ENCODE peak calls at places on chromosome 19, in ten cellular contexts. J, T, N, H, A, C, Q, M, K and E are unnamed samples.

GRCh38 chr19:10554760-10555612 is 10.8 kb downstream of the KRI1 start:
- DNase-seq in J (no peak), T (no peak), N (peak), H (no peak), A (no peak), C (no peak), Q (no peak), M (no peak), K (no peak), E (no peak)

GRCh38 chr19:23509686-23510450 is 114.6 kb upstream of the ZNF91 start:
- DNase-seq in J (no peak), T (no peak), N (peak), H (no peak), A (no peak), C (no peak), Q (no peak), M (no peak), K (no peak), E (peak)

GRCh38 chr19:17097593-17098126 is 22.1 kb downstream of the MYO9B start:
- DNase-seq in J (no peak), T (no peak), N (no peak), H (no peak), A (peak), C (peak), Q (no peak), M (no peak), K (no peak), E (peak)

GRCh38 chr19:6017576-6017975 is 39.6 kb upstream of the RANBP3 start:
- DNase-seq in J (no peak), T (no peak), N (no peak), H (no peak), A (no peak), C (no peak), Q (no peak), M (no peak), K (no peak), E (no peak)

GRCh38 chr19:40466219-40467006 is at the start of gene SPTBN4:
- DNase-seq in J (no peak), T (peak), N (no peak), H (no peak), A (no peak), C (no peak), Q (no peak), M (peak), K (peak), E (no peak)

GRCh38 chr19:16325161-16325527 is 518 bp downstream of the KLF2 start:
- DNase-seq in J (peak), T (peak), N (no peak), H (no peak), A (no peak), C (no peak), Q (no peak), M (peak), K (peak), E (no peak)

GRCh38 chr19:47323872-47324271 is 8.1 kb upstream of the C5AR2 start:
- DNase-seq in J (no peak), T (no peak), N (no peak), H (no peak), A (no peak), C (no peak), Q (no peak), M (no peak), K (no peak), E (no peak)

GRCh38 chr19:4456566-4456842 is 1.1 kb downstream of the UBXN6 start:
- DNase-seq in J (no peak), T (peak), N (peak), H (no peak), A (peak), C (peak), Q (no peak), M (no peak), K (peak), E (peak)

GRCh38 chr19:42275103-42275502 is 6.1 kb downstream of the CIC start:
- DNase-seq in J (no peak), T (no peak), N (no peak), H (no peak), A (no peak), C (no peak), Q (no peak), M (no peak), K (no peak), E (no peak)

GRCh38 chr19:38657633-38658222 is 10.3 kb downstream of the ACTN4 start:
- DNase-seq in J (no peak), T (no peak), N (peak), H (no peak), A (peak), C (peak), Q (no peak), M (no peak), K (no peak), E (peak)

GRCh38 chr19:41323023-41323422 is 13.1 kb downstream of the CCDC97 start:
- DNase-seq in J (peak), T (peak), N (no peak), H (no peak), A (peak), C (peak), Q (peak), M (no peak), K (peak), E (no peak)

GRCh38 chr19:39539165-39539518 is 819 bp downstream of the EID2 start:
- DNase-seq in J (no peak), T (peak), N (peak), H (no peak), A (peak), C (peak), Q (no peak), M (no peak), K (no peak), E (no peak)

GRCh38 chr19:5340637-5341447 is at the start of gene PTPRS:
- DNase-seq in J (peak), T (peak), N (peak), H (peak), A (peak), C (peak), Q (peak), M (peak), K (peak), E (peak)

GRCh38 chr19:4371898-4372629 is 28.3 kb downstream of the SH3GL1 start:
- DNase-seq in J (no peak), T (no peak), N (no peak), H (no peak), A (no peak), C (no peak), Q (no peak), M (no peak), K (no peak), E (no peak)

GRCh38 chr19:16887353-16888265 is 1.2 kb upstream of the F2RL3 start:
- DNase-seq in J (no peak), T (no peak), N (no peak), H (no peak), A (no peak), C (no peak), Q (no peak), M (no peak), K (no peak), E (no peak)

GRCh38 chr19:28541029-28541428 is 671.9 kb downstream of the UQCRFS1 start:
- DNase-seq in J (no peak), T (no peak), N (no peak), H (no peak), A (no peak), C (no peak), Q (no peak), M (no peak), K (no peak), E (no peak)

GRCh38 chr19:50906217-50906616 is 5.0 kb downstream of the KLK4 start:
- DNase-seq in J (no peak), T (no peak), N (no peak), H (no peak), A (no peak), C (peak), Q (no peak), M (peak), K (peak), E (peak)

GRCh38 chr19:32830231-32831014 is 39.1 kb downstream of the SLC7A9 start:
- DNase-seq in J (no peak), T (no peak), N (no peak), H (no peak), A (peak), C (peak), Q (peak), M (no peak), K (no peak), E (peak)

GRCh38 chr19:4120531-4120930 is 3.4 kb downstream of the MAP2K2 start:
- DNase-seq in J (no peak), T (no peak), N (no peak), H (no peak), A (peak), C (peak), Q (no peak), M (no peak), K (no peak), E (no peak)

GRCh38 chr19:45828523-45828922 is 13.4 kb upstream of the RSPH6A start:
- DNase-seq in J (no peak), T (no peak), N (no peak), H (no peak), A (no peak), C (no peak), Q (no peak), M (no peak), K (no peak), E (no peak)

GRCh38 chr19:12293771-12294307 is 844 bp downstream of the ZNF44 start:
- DNase-seq in J (peak), T (peak), N (peak), H (peak), A (peak), C (peak), Q (no peak), M (peak), K (peak), E (peak)

GRCh38 chr19:46297700-46298476 is 1.0 kb downstream of the HIF3A start:
- DNase-seq in J (peak), T (peak), N (no peak), H (peak), A (peak), C (peak), Q (no peak), M (no peak), K (no peak), E (no peak)

GRCh38 chr19:36032251-36033104 is at the start of gene CLIP3:
- DNase-seq in J (peak), T (peak), N (no peak), H (no peak), A (peak), C (peak), Q (peak), M (peak), K (peak), E (no peak)

GRCh38 chr19:15790096-15790495 is 2.6 kb downstream of the OR10H5 start:
- DNase-seq in J (no peak), T (no peak), N (no peak), H (no peak), A (no peak), C (no peak), Q (no peak), M (no peak), K (no peak), E (no peak)

GRCh38 chr19:16259385-16260159 is 61.9 kb downstream of the AP1M1 start:
- DNase-seq in J (no peak), T (no peak), N (no peak), H (no peak), A (no peak), C (no peak), Q (no peak), M (no peak), K (no peak), E (no peak)

GRCh38 chr19:33175886-33176669 is 18.1 kb upstream of the LRP3 start:
- DNase-seq in J (no peak), T (no peak), N (no peak), H (peak), A (no peak), C (peak), Q (no peak), M (no peak), K (no peak), E (no peak)

GRCh38 chr19:55687281-55688172 is 12.5 kb downstream of the EPN1 start:
- DNase-seq in J (peak), T (no peak), N (no peak), H (no peak), A (no peak), C (no peak), Q (no peak), M (no peak), K (no peak), E (no peak)

GRCh38 chr19:49677232-49677881 is at the start of gene PRMT1:
- DNase-seq in J (no peak), T (no peak), N (peak), H (no peak), A (no peak), C (no peak), Q (no peak), M (peak), K (peak), E (no peak)

GRCh38 chr19:55340144-55340783 is 588 bp downstream of the KMT5C start:
- DNase-seq in J (no peak), T (no peak), N (no peak), H (no peak), A (no peak), C (no peak), Q (no peak), M (no peak), K (no peak), E (no peak)

GRCh38 chr19:16509141-16510061 is 13.2 kb downstream of the C19orf44 start:
- DNase-seq in J (peak), T (no peak), N (no peak), H (peak), A (no peak), C (no peak), Q (peak), M (no peak), K (no peak), E (no peak)

GRCh38 chr19:28710278-28710677 is 502.7 kb downstream of the UQCRFS1 start:
- DNase-seq in J (no peak), T (no peak), N (peak), H (no peak), A (peak), C (peak), Q (peak), M (no peak), K (peak), E (peak)

GRCh38 chr19:42284066-42284501 is 15.0 kb downstream of the CIC start:
- DNase-seq in J (peak), T (peak), N (peak), H (peak), A (peak), C (peak), Q (peak), M (peak), K (peak), E (peak)

GRCh38 chr19:5030136-5030820 is 61.4 kb downstream of the KDM4B start:
- DNase-seq in J (no peak), T (no peak), N (no peak), H (no peak), A (no peak), C (no peak), Q (no peak), M (no peak), K (no peak), E (no peak)

GRCh38 chr19:36010402-36010801 is 1.8 kb upstream of the SYNE4 start:
- DNase-seq in J (no peak), T (no peak), N (no peak), H (no peak), A (no peak), C (no peak), Q (no peak), M (no peak), K (no peak), E (no peak)

GRCh38 chr19:27974082-27974513 is 1238.9 kb downstream of the UQCRFS1 start:
- DNase-seq in J (no peak), T (no peak), N (no peak), H (no peak), A (peak), C (peak), Q (no peak), M (no peak), K (peak), E (no peak)

GRCh38 chr19:5514001-5514400 is 53.8 kb downstream of the TINCR start:
- DNase-seq in J (no peak), T (no peak), N (no peak), H (no peak), A (no peak), C (no peak), Q (no peak), M (no peak), K (no peak), E (no peak)

GRCh38 chr19:31530781-31531180 is 181.5 kb upstream of the TSHZ3 start:
- DNase-seq in J (no peak), T (no peak), N (no peak), H (peak), A (no peak), C (no peak), Q (no peak), M (no peak), K (no peak), E (no peak)

GRCh38 chr19:12155324-12155723 is 1.2 kb downstream of the ZNF625 start:
- DNase-seq in J (no peak), T (no peak), N (no peak), H (no peak), A (no peak), C (peak), Q (no peak), M (no peak), K (no peak), E (no peak)

GRCh38 chr19:3634496-3635045 is 8.0 kb upstream of the CACTIN start:
- DNase-seq in J (no peak), T (no peak), N (no peak), H (no peak), A (no peak), C (no peak), Q (no peak), M (no peak), K (no peak), E (no peak)

DNA sequence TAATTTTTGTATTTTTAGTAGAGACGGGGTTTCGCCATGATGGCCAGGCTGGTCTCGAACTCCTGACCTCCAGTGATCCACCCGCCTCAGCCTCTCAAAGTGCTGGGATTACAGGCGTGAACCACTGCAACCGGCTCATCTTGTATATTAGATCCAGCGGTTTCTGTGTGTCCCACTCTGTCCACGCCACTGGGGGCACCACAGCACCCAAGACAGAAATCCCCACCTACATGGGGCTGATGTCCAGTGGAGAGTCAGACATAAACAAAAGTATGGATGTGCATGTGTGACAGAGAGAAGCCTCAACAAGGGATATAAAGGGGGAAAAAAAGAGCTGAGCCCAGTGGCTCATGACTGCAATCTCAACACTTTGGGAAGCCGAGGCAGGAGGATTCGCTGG is 65.8 kb upstream of the ADGRE5 start:
- DNase-seq in J (no peak), T (no peak), N (no peak), H (no peak), A (no peak), C (no peak), Q (no peak), M (no peak), K (no peak), E (no peak)
- TF ChIP-seq CTCF in J (no peak), T (no peak), N (peak), H (no peak), A (no peak), C (peak), Q (no peak), M (no peak), K (no peak), E (no peak)

GRCh38 chr19:29872224-29872731 is 60.5 kb downstream of the CCNE1 start:
- DNase-seq in J (no peak), T (no peak), N (no peak), H (no peak), A (peak), C (no peak), Q (no peak), M (no peak), K (peak), E (no peak)
- TF ChIP-seq CTCF in J (peak), T (no peak), N (peak), H (peak), A (no peak), C (no peak), Q (no peak), M (no peak), K (peak), E (no peak)

GRCh38 chr19:772730-773436 is 22.0 kb downstream of the MISP start:
- DNase-seq in J (no peak), T (no peak), N (no peak), H (no peak), A (no peak), C (no peak), Q (no peak), M (no peak), K (peak), E (no peak)

GRCh38 chr19:772043-772442 is 21.1 kb downstream of the MISP start:
- DNase-seq in J (no peak), T (no peak), N (no peak), H (no peak), A (no peak), C (no peak), Q (no peak), M (no peak), K (no peak), E (no peak)

GRCh38 chr19:769610-770009 is 18.7 kb downstream of the MISP start:
- DNase-seq in J (no peak), T (no peak), N (no peak), H (no peak), A (no peak), C (no peak), Q (no peak), M (no peak), K (no peak), E (no peak)

GRCh38 chr19:768424-768823 is 17.5 kb downstream of the MISP start:
- DNase-seq in J (no peak), T (no peak), N (no peak), H (no peak), A (peak), C (peak), Q (peak), M (no peak), K (no peak), E (no peak)

GRCh38 chr19:771332-771785 is 20.4 kb downstream of the MISP start:
- DNase-seq in J (no peak), T (no peak), N (peak), H (no peak), A (peak), C (peak), Q (no peak), M (peak), K (peak), E (peak)
- TF ChIP-seq CTCF in J (peak), T (peak), N (peak), H (peak), A (peak), C (peak), Q (peak), M (no peak), K (peak), E (peak)

GRCh38 chr19:52570005-52570861 is at the start of gene ZNF701:
- DNase-seq in J (peak), T (peak), N (peak), H (peak), A (peak), C (peak), Q (peak), M (peak), K (peak), E (peak)
- TF ChIP-seq CTCF in J (peak), T (peak), N (peak), H (peak), A (peak), C (peak), Q (peak), M (peak), K (no peak), E (peak)

DNA sequence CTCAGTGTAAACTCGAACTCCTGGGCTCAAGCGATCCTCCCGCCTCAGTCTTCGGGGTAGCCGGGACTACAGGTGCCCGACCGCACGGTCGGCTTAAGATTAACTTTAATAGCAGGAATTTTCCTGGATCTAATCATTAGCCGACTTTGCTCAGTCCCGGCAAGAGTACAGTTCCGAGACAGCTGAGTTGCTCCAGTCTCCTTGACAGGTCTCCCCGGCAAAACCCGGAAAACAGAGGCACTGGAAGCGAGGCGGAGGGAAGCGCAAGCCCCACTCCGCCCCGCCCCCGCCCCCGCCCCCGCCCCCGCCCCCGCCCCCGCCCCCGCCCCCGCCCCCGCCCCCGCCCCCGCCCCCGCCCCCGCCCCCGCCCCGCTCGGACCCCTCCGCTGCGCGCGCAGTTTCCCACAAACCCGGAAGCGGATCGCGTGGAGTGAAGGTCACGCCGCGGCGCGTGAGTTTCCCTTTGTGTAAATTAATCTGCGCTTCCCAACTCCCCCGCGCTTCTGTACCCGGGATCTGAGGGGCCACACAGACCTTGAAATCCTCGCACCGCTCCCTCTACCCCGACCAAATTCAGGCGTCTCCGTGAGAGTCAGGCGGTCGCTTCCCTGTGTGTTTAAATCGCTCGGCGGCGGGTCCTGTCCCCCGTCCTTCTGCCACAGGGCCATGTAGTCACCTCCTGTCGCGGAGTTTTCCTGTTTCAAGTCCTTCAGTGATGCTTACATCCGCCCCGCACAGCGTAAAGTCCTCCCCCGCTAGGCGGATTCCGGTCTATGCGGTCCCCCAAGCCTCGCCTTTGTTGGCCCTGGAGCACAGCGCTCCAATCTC is at the start of gene ZNF480:
- DNase-seq in J (peak), T (peak), N (peak), H (peak), A (peak), C (peak), Q (peak), M (peak), K (peak), E (peak)
- TF ChIP-seq CTCF in J (no peak), T (no peak), N (peak), H (no peak), A (no peak), C (peak), Q (peak), M (no peak), K (no peak), E (no peak)